ENCODE peak calls at places on chromosomes 3 and 15, in four cellular contexts. One of them, this sample, is unnamed.

GRCh38 chr3:146342971-146343370 is 92.1 kb upstream of the PLSCR4 start:
- DNase-seq in COLO829: no peak
- DNase-seq in HT1080: no peak
- DNase-seq in NCI-H187: no peak
- DNase-seq in this sample: no peak

GRCh38 chr15:70906842-70907241 is 14.2 kb downstream of the LRRC49 start:
- DNase-seq in COLO829: no peak
- DNase-seq in HT1080: no peak
- DNase-seq in NCI-H187: no peak
- DNase-seq in this sample: no peak

GRCh38 chr15:24054547-24055245 is 367.6 kb upstream of the NDN start:
- DNase-seq in COLO829: no peak
- DNase-seq in HT1080: peak
- DNase-seq in NCI-H187: no peak
- DNase-seq in this sample: no peak

GRCh38 chr3:121883507-121883906 is 10.7 kb upstream of the SLC15A2 start:
- DNase-seq in COLO829: peak
- DNase-seq in HT1080: peak
- DNase-seq in NCI-H187: no peak
- DNase-seq in this sample: no peak

GRCh38 chr3:72797773-72798543 is 50.3 kb downstream of the SHQ1 start:
- DNase-seq in COLO829: no peak
- DNase-seq in HT1080: no peak
- DNase-seq in NCI-H187: no peak
- DNase-seq in this sample: no peak

GRCh38 chr3:157436583-157437300 is at the start of gene PTX3:
- DNase-seq in COLO829: no peak
- DNase-seq in HT1080: peak
- DNase-seq in NCI-H187: no peak
- DNase-seq in this sample: no peak

GRCh38 chr3:123068227-123069020 is 1.6 kb downstream of the PDIA5 start:
- DNase-seq in COLO829: peak
- DNase-seq in HT1080: peak
- DNase-seq in NCI-H187: no peak
- DNase-seq in this sample: no peak

GRCh38 chr15:38482572-38482971 is 28.6 kb downstream of the FAM98B start:
- DNase-seq in COLO829: no peak
- DNase-seq in HT1080: no peak
- DNase-seq in NCI-H187: no peak
- DNase-seq in this sample: no peak

GRCh38 chr3:197584733-197585132 is 29.0 kb upstream of the BDH1 start:
- DNase-seq in COLO829: no peak
- DNase-seq in HT1080: no peak
- DNase-seq in NCI-H187: no peak
- DNase-seq in this sample: no peak

GRCh38 chr3:177538064-177538742 is 340.9 kb upstream of the TBL1XR1 start:
- DNase-seq in COLO829: peak
- DNase-seq in HT1080: no peak
- DNase-seq in NCI-H187: no peak
- DNase-seq in this sample: no peak

GRCh38 chr3:103499132-103499885 is 1064.5 kb downstream of the ZPLD1 start:
- DNase-seq in COLO829: no peak
- DNase-seq in HT1080: peak
- DNase-seq in NCI-H187: no peak
- DNase-seq in this sample: no peak

GRCh38 chr15:82129769-82130168 is 84.0 kb upstream of the MEX3B start:
- DNase-seq in COLO829: no peak
- DNase-seq in HT1080: peak
- DNase-seq in NCI-H187: no peak
- DNase-seq in this sample: no peak

GRCh38 chr15:39622660-39623549 is 42.0 kb downstream of the THBS1 start:
- DNase-seq in COLO829: no peak
- DNase-seq in HT1080: no peak
- DNase-seq in NCI-H187: no peak
- DNase-seq in this sample: no peak

GRCh38 chr15:70857547-70858265 is 3.7 kb upstream of the LARP6 start:
- DNase-seq in COLO829: no peak
- DNase-seq in HT1080: no peak
- DNase-seq in NCI-H187: no peak
- DNase-seq in this sample: no peak

GRCh38 chr15:60383008-60383694 is 14.6 kb downstream of the ANXA2 start:
- DNase-seq in COLO829: no peak
- DNase-seq in HT1080: no peak
- DNase-seq in NCI-H187: no peak
- DNase-seq in this sample: no peak

GRCh38 chr3:113594066-113594465 is 61.7 kb downstream of the SIDT1 start:
- DNase-seq in COLO829: no peak
- DNase-seq in HT1080: no peak
- DNase-seq in NCI-H187: no peak
- DNase-seq in this sample: no peak

GRCh38 chr3:125326957-125327356 is 48.2 kb downstream of the ZNF148 start:
- DNase-seq in COLO829: no peak
- DNase-seq in HT1080: no peak
- DNase-seq in NCI-H187: no peak
- DNase-seq in this sample: no peak